ENCODE peak calls at places on chromosomes 4 and X, in four cellular contexts. R is esophagus squamous epithelium, G is MM.1S, X is NB4. P is an unnamed sample.

GRCh38 chrX:73850124-73851013 is 287.4 kb downstream of the CHIC1 start:
- DNase-seq in X (peak), R (no peak), G (peak), P (no peak)

GRCh38 chr4:71338846-71339593 is at the start of gene SLC4A4:
- DNase-seq in R (no peak), G (no peak), X (peak), P (no peak)

GRCh38 chr4:140168936-140169335 is 15.0 kb upstream of the MAML3 start:
- DNase-seq in X (no peak), R (no peak), G (no peak), P (no peak)

GRCh38 chr4:170979736-170980135 is 833.5 kb upstream of the GALNTL6 start:
- DNase-seq in G (no peak), X (no peak), R (no peak), P (no peak)

GRCh38 chr4:123299212-123299651 is 97.4 kb upstream of the SPRY1 start:
- DNase-seq in X (peak), R (no peak), G (no peak), P (no peak)

GRCh38 chr4:166422475-166422874 is 549.4 kb downstream of the TLL1 start:
- DNase-seq in G (no peak), R (no peak), X (no peak), P (no peak)

GRCh38 chr4:164304861-164305260 is 449.1 kb upstream of the SMIM31 start:
- DNase-seq in R (no peak), G (no peak), X (no peak), P (no peak)

GRCh38 chr4:17718471-17718870 is 63.0 kb downstream of the FAM184B start:
- DNase-seq in G (no peak), R (no peak), X (no peak), P (no peak)

GRCh38 chr4:174332741-174333493 is 49.2 kb downstream of the CEP44 start:
- DNase-seq in R (no peak), G (no peak), X (no peak), P (no peak)

GRCh38 chrX:17595456-17596035 is 141.7 kb upstream of the SCML1 start:
- DNase-seq in R (no peak), G (peak), X (no peak), P (no peak)

DNA sequence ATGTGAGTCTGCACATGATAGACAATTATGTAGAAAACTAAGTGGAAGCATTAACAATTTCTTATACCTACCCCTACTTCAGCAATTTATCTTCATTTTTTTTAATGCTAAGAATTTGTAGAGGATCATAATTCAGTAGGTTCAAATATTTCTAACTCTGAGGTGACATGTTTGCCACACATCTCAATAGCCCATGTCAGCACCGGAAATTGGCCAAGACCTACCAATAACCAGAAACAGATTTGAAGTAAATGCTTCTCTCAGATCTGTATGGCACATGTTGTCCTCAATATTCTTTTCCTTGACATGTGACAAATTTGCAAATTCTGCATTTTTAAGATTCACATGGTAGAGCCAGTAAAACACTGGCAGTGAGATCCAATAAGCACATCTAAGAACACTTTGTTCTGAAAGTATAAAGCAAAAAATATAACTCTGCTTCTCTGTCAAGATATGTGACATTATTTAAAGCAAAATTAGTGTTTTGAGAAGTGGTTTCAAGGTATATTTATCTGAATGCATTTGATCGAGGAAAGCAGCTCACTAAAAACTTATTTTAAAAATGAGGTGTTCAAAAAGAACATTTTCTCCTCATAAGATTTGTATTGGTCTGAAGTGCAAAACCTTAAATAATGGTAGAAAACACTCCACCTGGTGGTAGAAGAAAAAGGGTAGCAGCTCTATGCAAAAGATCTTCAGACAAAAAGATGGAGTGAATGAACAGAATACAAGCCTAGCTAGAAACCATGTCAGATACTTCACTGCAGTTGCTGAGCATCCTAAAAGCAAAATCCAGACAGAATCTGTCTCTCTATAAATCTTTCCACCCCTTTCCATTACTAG is 513.9 kb upstream of the FAM241A start:
- DNase-seq in R (no peak), G (peak), X (peak), P (no peak)
- TF ChIP-seq CTCF in R (no peak), G (peak), X (peak), P (no peak)

DNA sequence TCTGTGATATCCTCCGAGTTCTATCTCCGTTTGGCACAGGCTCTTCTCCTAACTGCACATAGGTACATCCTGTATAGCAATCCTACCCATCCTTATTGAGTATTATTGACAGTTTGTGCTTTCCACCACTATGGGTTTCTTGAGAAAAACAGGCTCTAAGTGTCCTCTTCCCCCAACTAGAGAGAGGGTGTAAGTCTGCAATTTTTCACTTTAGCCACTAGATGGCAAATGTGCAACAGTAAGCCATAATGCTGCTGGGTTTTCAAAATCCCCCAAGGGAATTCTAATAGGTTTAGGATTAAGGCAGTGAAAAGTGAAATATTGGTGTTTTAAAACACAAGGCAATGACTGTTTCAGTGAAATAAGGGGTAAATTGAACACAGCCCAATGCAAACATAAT is 239.1 kb upstream of the HTR2C start:
- DNase-seq in X (peak), G (peak), R (no peak), P (no peak)
- TF ChIP-seq CTCF in X (peak), G (peak), R (no peak), P (no peak)

GRCh38 chr4:38316045-38316444 is 348.0 kb upstream of the KLF3 start:
- DNase-seq in X (no peak), R (no peak), G (no peak), P (no peak)
- TF ChIP-seq CTCF in X (no peak), R (no peak), G (no peak), P (no peak)

DNA sequence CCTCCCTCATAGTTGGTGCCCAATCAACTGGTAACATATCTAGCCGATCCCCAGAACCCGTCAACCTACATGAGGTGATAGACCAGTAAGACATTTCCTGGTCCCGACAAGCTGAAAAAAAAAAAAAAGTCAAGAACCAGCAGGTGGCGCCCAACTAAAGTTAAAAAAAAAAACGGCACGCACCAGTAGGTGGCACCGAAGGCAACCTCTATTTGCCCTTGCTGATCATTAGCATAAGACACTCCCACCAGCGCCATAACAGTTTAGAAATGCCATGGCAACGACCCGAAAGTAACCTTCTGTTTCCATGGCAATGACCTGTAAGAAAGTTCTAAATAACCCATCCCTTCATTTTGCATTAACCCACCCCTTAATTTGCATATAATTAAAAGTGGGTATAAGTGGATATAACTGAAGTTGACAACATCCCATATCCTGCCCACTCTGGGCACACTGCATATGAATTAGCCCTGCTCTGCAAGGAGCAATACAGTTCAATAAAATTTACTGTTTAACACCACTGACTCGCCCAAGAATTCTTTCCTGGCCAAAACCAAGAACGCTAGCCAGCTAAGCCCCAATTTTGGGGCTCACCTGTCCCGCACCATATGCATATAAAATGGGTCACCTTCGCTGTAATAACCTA is 83.9 kb upstream of the SPANXB1 start:
- DNase-seq in G (peak), X (peak), R (no peak), P (no peak)
- TF ChIP-seq CTCF in G (peak), X (peak), R (peak), P (no peak)

GRCh38 chrX:154762529-154763296 is at the start of gene DKC1:
- DNase-seq in X (peak), G (peak), R (peak), P (peak)
- TF ChIP-seq CTCF in X (no peak), G (no peak), R (no peak), P (no peak)

GRCh38 chr4:151247395-151247794 is 29.6 kb upstream of the PRSS48 start:
- DNase-seq in X (no peak), R (no peak), G (no peak), P (no peak)

GRCh38 chr4:151248519-151248918 is 28.4 kb upstream of the PRSS48 start:
- DNase-seq in G (no peak), R (no peak), X (no peak), P (no peak)

GRCh38 chr4:151256134-151256533 is 20.8 kb upstream of the PRSS48 start:
- DNase-seq in X (no peak), R (no peak), G (no peak), P (no peak)

GRCh38 chr4:151250706-151251105 is 26.3 kb upstream of the PRSS48 start:
- DNase-seq in X (no peak), R (no peak), G (no peak), P (no peak)

GRCh38 chr4:151251922-151252321 is 25.0 kb upstream of the PRSS48 start:
- DNase-seq in R (no peak), X (no peak), G (no peak), P (no peak)
- TF ChIP-seq CTCF in R (no peak), X (no peak), G (no peak), P (no peak)

DNA sequence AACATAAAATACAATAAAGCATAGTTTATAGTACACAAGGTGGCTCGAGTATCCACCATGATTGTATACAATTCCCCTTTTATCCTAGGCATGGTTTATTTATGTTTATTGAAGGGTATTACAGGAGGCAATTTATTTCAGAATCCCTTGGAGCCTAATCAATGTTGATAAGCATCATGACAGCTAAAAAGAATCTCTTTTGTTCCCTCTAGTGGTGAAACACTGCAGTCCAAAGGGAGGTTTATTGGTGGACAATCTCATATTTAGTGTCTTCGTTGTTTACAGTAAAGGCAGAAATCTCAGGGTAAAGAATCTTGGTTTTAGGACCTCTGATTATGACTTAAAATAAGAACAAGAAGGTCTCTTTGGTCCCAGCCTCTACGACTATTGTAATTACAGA is 1712.5 kb downstream of the C4orf33 start:
- DNase-seq in X (peak), R (no peak), G (peak), P (no peak)
- TF ChIP-seq CTCF in X (peak), R (no peak), G (peak), P (no peak)

DNA sequence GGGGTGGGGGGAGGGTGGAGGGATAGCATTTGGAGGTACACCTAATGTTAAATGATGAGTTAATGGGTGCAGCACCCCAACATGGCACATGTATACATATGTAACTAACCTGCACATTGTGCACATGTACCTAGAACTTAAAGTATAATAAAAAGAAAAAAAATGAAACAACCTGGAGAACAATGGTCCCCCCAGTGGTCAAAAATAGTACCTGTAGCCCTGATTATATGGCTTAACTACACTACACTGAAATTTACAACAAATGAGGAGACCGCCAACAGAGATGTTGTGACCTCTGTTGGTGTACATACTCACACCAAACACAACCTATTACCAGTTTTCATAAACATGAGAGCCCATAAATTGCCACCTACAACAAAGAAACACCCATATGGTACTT is 7.3 kb upstream of the MAGEE1 start:
- DNase-seq in R (no peak), G (no peak), X (no peak), P (no peak)
- TF ChIP-seq CTCF in R (no peak), G (peak), X (no peak), P (no peak)

GRCh38 chr4:53313510-53313909 is 52.4 kb downstream of the SCFD2 start:
- DNase-seq in X (peak), R (no peak), G (no peak), P (no peak)
- TF ChIP-seq CTCF in X (peak), R (no peak), G (no peak), P (no peak)